ENCODE peak calls at places on chromosomes 11 and 22, in six cellular contexts. D is left ventricle myocardium inferior; N is heart right ventricle; G is body of pancreas; F is CD4-positive, alpha-beta memory T cell; I is tibial artery. R is an unnamed sample.

GRCh38 chr11:9568854-9569587 is 4.4 kb upstream of the WEE1 start:
- DNase-seq in D (peak; percentile 44), N (peak; percentile 25), G (peak; percentile 89), F (peak; percentile 46), I (peak; percentile 81), R (peak; percentile 63)

GRCh38 chr11:72584293-72584921 is 89.8 kb downstream of the PDE2A start:
- DNase-seq in D (peak; percentile 53), N (peak; percentile 68), G (peak; percentile 79), F (peak; percentile 58), I (peak; percentile 84), R (peak; percentile 88)

GRCh38 chr22:41508770-41509170 is 35.5 kb downstream of the POLR3H start:
- DNase-seq in D (peak; percentile 60), N (peak; percentile 63), G (no peak), F (no peak), I (peak; percentile 71), R (no peak)

GRCh38 chr11:35014352-35014751 is 97.9 kb downstream of the PDHX start:
- DNase-seq in D (no peak), N (no peak), G (no peak), F (no peak), I (no peak), R (no peak)

GRCh38 chr11:122815900-122816299 is 22.4 kb upstream of the CRTAM start:
- DNase-seq in D (no peak), N (no peak), G (no peak), F (no peak), I (no peak), R (no peak)

GRCh38 chr11:36328956-36329673 is 33.0 kb downstream of the PRR5L start:
- DNase-seq in D (no peak), N (no peak), G (no peak), F (no peak), I (no peak), R (no peak)

GRCh38 chr11:2267871-2268825 is 2.2 kb downstream of the ASCL2 start:
- DNase-seq in D (no peak), N (no peak), G (no peak), F (no peak), I (peak; percentile 63), R (no peak)

GRCh38 chr11:128598096-128598495 is 10.7 kb upstream of the ETS1 start:
- DNase-seq in D (no peak), N (no peak), G (no peak), F (no peak), I (no peak), R (no peak)

GRCh38 chr11:84316866-84317560 is 1030.8 kb upstream of the CCDC90B start:
- DNase-seq in D (no peak), N (no peak), G (peak; percentile 22), F (no peak), I (no peak), R (no peak)

GRCh38 chr22:20663137-20663828 is 110.6 kb upstream of the SERPIND1 start:
- DNase-seq in D (no peak), N (no peak), G (no peak), F (no peak), I (no peak), R (no peak)

DNA sequence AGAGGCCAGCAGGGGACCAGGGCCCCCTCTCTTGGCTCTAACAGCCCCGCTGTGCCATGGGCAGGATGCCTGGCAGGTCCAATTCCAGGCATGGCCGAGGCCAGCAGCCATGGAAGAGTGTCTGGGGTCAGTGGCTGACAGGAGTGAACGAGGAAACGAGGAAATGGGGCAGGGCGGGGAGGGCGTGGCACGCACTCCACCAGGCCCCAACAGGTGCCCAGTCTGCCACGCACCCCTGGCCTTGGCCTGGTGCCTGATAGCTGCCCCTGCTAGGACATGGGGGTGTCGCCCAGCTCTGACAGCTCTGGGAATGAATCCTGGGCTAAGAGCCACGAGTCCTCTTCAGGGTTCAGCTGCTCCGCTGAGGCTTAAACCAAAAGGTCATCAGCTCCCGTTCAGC is 11.6 kb upstream of the TBC1D22A start:
- DNase-seq in D (no peak), N (peak; percentile 60), G (no peak), F (no peak), I (no peak), R (peak; percentile 42)
- H3K4me1 ChIP-seq in D (peaks cover 71% of the 10 kb centered on the region), N (peaks cover 77% of the 10 kb centered on the region), G (peaks cover 33% of the 10 kb centered on the region), F (peaks cover 43% of the 10 kb centered on the region), I (peaks cover 34% of the 10 kb centered on the region), R (peaks cover 3% of the 10 kb centered on the region)

GRCh38 chr11:114183041-114183511 is 113.1 kb upstream of the NNMT start:
- DNase-seq in D (no peak), N (no peak), G (peak; percentile 51), F (peak; percentile 75), I (peak; percentile 70), R (peak; percentile 61)
- H3K4me1 ChIP-seq in D (peaks cover 96% of the 10 kb centered on the region), N (peaks cover 78% of the 10 kb centered on the region), G (peaks cover 62% of the 10 kb centered on the region), F (peaks cover 66% of the 10 kb centered on the region), I (peaks cover 89% of the 10 kb centered on the region), R (peaks cover 2% of the 10 kb centered on the region)

GRCh38 chr22:37636186-37636948 is 3.1 kb upstream of the SH3BP1 start:
- DNase-seq in D (no peak), N (no peak), G (peak; percentile 34), F (no peak), I (no peak), R (no peak)
- H3K4me1 ChIP-seq in D (peaks cover 63% of the 10 kb centered on the region), N (peaks cover 90% of the 10 kb centered on the region), G (peaks cover 37% of the 10 kb centered on the region), F (peaks cover 84% of the 10 kb centered on the region), I (peaks cover 50% of the 10 kb centered on the region), R (no peaks in the 10 kb centered on the region)

DNA sequence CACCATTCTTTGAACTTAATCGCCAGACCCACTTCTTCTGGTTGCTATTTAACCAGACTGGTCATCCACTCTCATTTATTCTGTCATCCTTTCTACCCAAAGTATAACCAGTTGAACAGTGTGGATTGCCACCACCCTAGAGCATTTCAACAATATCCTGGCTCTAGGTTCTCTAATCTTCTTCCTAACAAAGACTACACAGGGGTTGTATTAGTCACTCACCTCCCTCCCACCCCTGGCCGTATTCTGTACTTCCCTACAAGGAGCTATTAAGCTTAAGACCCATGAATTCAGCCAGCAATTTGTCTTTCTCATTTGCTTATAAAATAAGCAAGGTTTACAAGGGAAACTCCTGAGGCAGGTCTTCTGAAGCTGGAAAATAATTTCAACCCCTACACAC is 46.9 kb upstream of the CEP126 start:
- DNase-seq in D (no peak), N (no peak), G (no peak), F (no peak), I (no peak), R (no peak)
- H3K4me1 ChIP-seq in D (no peaks in the 10 kb centered on the region), N (no peaks in the 10 kb centered on the region), G (no peaks in the 10 kb centered on the region), F (no peaks in the 10 kb centered on the region), I (no peaks in the 10 kb centered on the region), R (no peaks in the 10 kb centered on the region)

GRCh38 chr11:7490535-7490934 is 5.2 kb downstream of the OLFML1 start:
- DNase-seq in D (no peak), N (no peak), G (no peak), F (no peak), I (no peak), R (no peak)

GRCh38 chr11:7487360-7487759 is 2.1 kb downstream of the OLFML1 start:
- DNase-seq in D (no peak), N (no peak), G (no peak), F (no peak), I (no peak), R (no peak)

GRCh38 chr11:7492253-7492652 is 6.9 kb downstream of the OLFML1 start:
- DNase-seq in D (no peak), N (no peak), G (no peak), F (no peak), I (no peak), R (no peak)

GRCh38 chr11:7488681-7489080 is 3.4 kb downstream of the OLFML1 start:
- DNase-seq in D (no peak), N (no peak), G (no peak), F (no peak), I (no peak), R (no peak)

DNA sequence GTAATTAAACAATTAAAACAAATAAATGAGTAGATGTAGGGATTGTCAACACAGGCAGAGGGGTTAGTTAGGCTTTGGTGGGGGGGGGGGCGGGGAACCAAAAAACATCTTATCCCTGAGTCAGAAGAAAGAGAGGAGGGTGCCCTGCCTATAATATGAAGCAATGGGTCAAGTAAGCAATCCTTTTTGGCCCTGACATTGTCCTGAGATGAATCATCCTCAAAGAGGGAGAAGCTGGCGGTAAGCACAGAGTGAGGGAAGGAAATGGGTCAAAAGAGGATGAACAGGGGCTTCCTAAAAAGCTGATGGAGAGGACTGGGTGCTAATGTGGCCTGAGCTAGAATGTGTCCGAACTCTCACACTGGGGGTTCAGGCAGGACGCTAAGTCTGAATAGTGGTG is 4.7 kb downstream of the OLFML1 start:
- DNase-seq in D (no peak), N (no peak), G (peak; percentile 17), F (no peak), I (no peak), R (no peak)
- H3K4me1 ChIP-seq in D (peaks cover 44% of the 10 kb centered on the region), N (peaks cover 16% of the 10 kb centered on the region), G (peaks cover 4% of the 10 kb centered on the region), F (no peaks in the 10 kb centered on the region), I (peaks cover 8% of the 10 kb centered on the region), R (no peaks in the 10 kb centered on the region)

GRCh38 chr11:12121504-12121903 is 11.1 kb downstream of the MICAL2 start:
- DNase-seq in D (no peak), N (no peak), G (no peak), F (no peak), I (no peak), R (no peak)
- H3K4me1 ChIP-seq in D (peaks cover 96% of the 10 kb centered on the region), N (peaks cover 89% of the 10 kb centered on the region), G (peaks cover 23% of the 10 kb centered on the region), F (peaks cover 36% of the 10 kb centered on the region), I (peaks cover 88% of the 10 kb centered on the region), R (peaks cover 15% of the 10 kb centered on the region)

R was measured in aorta.